ENCODE peak calls at places on chromosomes 16 and 17, in six cellular contexts. P is neuronal stem cell, Y is IMR-90, L is mesenchymal stem cell, C is H1, G is trophoblast cell. S is an unnamed sample.

GRCh38 chr16:22099256-22099975 is 7.1 kb downstream of the VWA3A start:
- DNase-seq in P (no peak), Y (no peak), L (no peak), C (no peak), G (no peak), S (peak)

GRCh38 chr17:16916557-16916920 is 55.4 kb downstream of the TNFRSF13B start:
- DNase-seq in P (no peak), Y (no peak), L (no peak), C (no peak), G (no peak), S (no peak)

GRCh38 chr17:292016-292415 is 60.6 kb downstream of the RPH3AL start:
- DNase-seq in P (no peak), Y (no peak), L (no peak), C (no peak), G (no peak), S (no peak)

GRCh38 chr16:65372171-65372570 is 250.3 kb upstream of the CDH11 start:
- DNase-seq in P (no peak), Y (no peak), L (no peak), C (no peak), G (no peak), S (no peak)

GRCh38 chr17:51820252-51820651 is 338.3 kb downstream of the CA10 start:
- DNase-seq in P (no peak), Y (no peak), L (no peak), C (no peak), G (no peak), S (no peak)

GRCh38 chr16:85759631-85760419 is 8.9 kb upstream of the C16orf74 start:
- DNase-seq in P (no peak), Y (no peak), L (no peak), C (no peak), G (peak), S (no peak)

GRCh38 chr17:6279659-6280058 is 155.3 kb downstream of the AIPL1 start:
- DNase-seq in P (no peak), Y (no peak), L (no peak), C (peak), G (peak), S (peak)

GRCh38 chr16:1784977-1785845 is 2.5 kb downstream of the NUBP2 start:
- DNase-seq in P (no peak), Y (no peak), L (no peak), C (no peak), G (no peak), S (no peak)

GRCh38 chr17:50687200-50688066 is 20.3 kb downstream of the ANKRD40 start:
- DNase-seq in P (no peak), Y (no peak), L (no peak), C (no peak), G (no peak), S (peak)

GRCh38 chr17:10067446-10068143 is 130.8 kb downstream of the GAS7 start:
- DNase-seq in P (no peak), Y (no peak), L (no peak), C (no peak), G (peak), S (peak)

GRCh38 chr17:61720016-61720795 is 129.2 kb upstream of the NACA2 start:
- DNase-seq in P (no peak), Y (peak), L (no peak), C (no peak), G (no peak), S (no peak)

GRCh38 chr16:28879261-28879840 is 1.1 kb downstream of the ATP2A1 start:
- DNase-seq in P (no peak), Y (no peak), L (no peak), C (no peak), G (no peak), S (no peak)

GRCh38 chr16:89922477-89922883 is 662 bp upstream of the TUBB3 start:
- DNase-seq in P (peak), Y (peak), L (peak), C (no peak), G (peak), S (peak)

GRCh38 chr16:4679854-4680636 is 13.3 kb upstream of the NUDT16L1 start:
- DNase-seq in P (no peak), Y (peak), L (no peak), C (no peak), G (peak), S (no peak)

GRCh38 chr17:48051278-48051677 is 3.1 kb downstream of the NFE2L1 start:
- DNase-seq in P (no peak), Y (no peak), L (no peak), C (no peak), G (no peak), S (no peak)

GRCh38 chr17:1865252-1866037 is 35.6 kb downstream of the RPA1 start:
- DNase-seq in P (no peak), Y (peak), L (peak), C (no peak), G (peak), S (peak)

GRCh38 chr17:81923302-81924260 is 4.0 kb downstream of the MAFG start:
- DNase-seq in P (no peak), Y (peak), L (peak), C (no peak), G (peak), S (peak)

GRCh38 chr16:17367034-17367433 is 103.7 kb downstream of the XYLT1 start:
- DNase-seq in P (no peak), Y (no peak), L (no peak), C (no peak), G (no peak), S (no peak)

GRCh38 chr16:65769055-65769465 is 597.4 kb upstream of the CDH5 start:
- DNase-seq in P (no peak), Y (peak), L (peak), C (no peak), G (peak), S (peak)

GRCh38 chr16:69485816-69486215 is 61.4 kb downstream of the CYB5B start:
- DNase-seq in P (no peak), Y (no peak), L (no peak), C (no peak), G (peak), S (no peak)

GRCh38 chr16:65658339-65659275 is 536.7 kb upstream of the CDH11 start:
- DNase-seq in P (no peak), Y (peak), L (peak), C (no peak), G (no peak), S (peak)

GRCh38 chr16:56262148-56262878 is 71.0 kb downstream of the GNAO1 start:
- DNase-seq in P (no peak), Y (no peak), L (no peak), C (no peak), G (peak), S (no peak)

GRCh38 chr17:36072431-36073121 is 8.5 kb downstream of the CCL18 start:
- DNase-seq in P (peak), Y (peak), L (peak), C (peak), G (peak), S (peak)

GRCh38 chr17:2926019-2926650 is 129.9 kb downstream of the RAP1GAP2 start:
- DNase-seq in P (no peak), Y (peak), L (no peak), C (no peak), G (peak), S (no peak)

GRCh38 chr17:48160177-48160967 is 52.8 kb downstream of the SNX11 start:
- DNase-seq in P (no peak), Y (no peak), L (no peak), C (peak), G (no peak), S (peak)

GRCh38 chr17:335691-336090 is 16.9 kb downstream of the RPH3AL start:
- DNase-seq in P (no peak), Y (no peak), L (no peak), C (no peak), G (no peak), S (peak)

GRCh38 chr17:64385187-64386083 is 5.2 kb downstream of the PECAM1 start:
- DNase-seq in P (no peak), Y (peak), L (peak), C (no peak), G (peak), S (peak)

GRCh38 chr16:88971371-88972097 is 5.5 kb downstream of the CBFA2T3 start:
- DNase-seq in P (no peak), Y (no peak), L (no peak), C (no peak), G (peak), S (no peak)

GRCh38 chr17:57541472-57542394 is 203.4 kb downstream of the CCDC182 start:
- DNase-seq in P (no peak), Y (peak), L (peak), C (no peak), G (peak), S (no peak)

GRCh38 chr16:76484020-76484419 is 206.8 kb downstream of the CNTNAP4 start:
- DNase-seq in P (no peak), Y (no peak), L (no peak), C (no peak), G (no peak), S (no peak)

GRCh38 chr16:24499193-24499814 is 40.1 kb upstream of the RBBP6 start:
- DNase-seq in P (peak), Y (peak), L (peak), C (peak), G (peak), S (peak)

GRCh38 chr16:70676571-70677498 is 9.0 kb downstream of the MTSS2 start:
- DNase-seq in P (no peak), Y (no peak), L (no peak), C (no peak), G (no peak), S (peak)

GRCh38 chr16:23302045-23302956 is at the start of gene SCNN1B:
- DNase-seq in P (peak), Y (no peak), L (no peak), C (no peak), G (peak), S (peak)

GRCh38 chr17:1752425-1752941 is 9.4 kb upstream of the SERPINF1 start:
- DNase-seq in P (no peak), Y (no peak), L (no peak), C (no peak), G (no peak), S (peak)

GRCh38 chr16:2008631-2009301 is 855 bp downstream of the ZNF598 start:
- DNase-seq in P (no peak), Y (peak), L (peak), C (no peak), G (peak), S (peak)

GRCh38 chr17:67137026-67137370 is 92.6 kb downstream of the CACNG1 start:
- DNase-seq in P (no peak), Y (peak), L (no peak), C (no peak), G (peak), S (no peak)

GRCh38 chr16:12341966-12342365 is 365.4 kb downstream of the SNX29 start:
- DNase-seq in P (no peak), Y (peak), L (peak), C (no peak), G (no peak), S (peak)

GRCh38 chr16:30561212-30561816 is 3.1 kb upstream of the ZNF764 start:
- DNase-seq in P (no peak), Y (no peak), L (no peak), C (no peak), G (no peak), S (no peak)

GRCh38 chr16:56953006-56953405 is 8.7 kb upstream of the CETP start:
- DNase-seq in P (no peak), Y (no peak), L (no peak), C (no peak), G (no peak), S (no peak)

GRCh38 chr17:68184141-68184571 is 63.7 kb upstream of the AMZ2 start:
- DNase-seq in P (no peak), Y (no peak), L (no peak), C (no peak), G (no peak), S (no peak)

GRCh38 chr17:75842963-75843576 is 1.1 kb downstream of the UNC13D start:
- DNase-seq in P (no peak), Y (no peak), L (no peak), C (no peak), G (no peak), S (no peak)
- H2BK120ac ChIP-seq in P (no peak), Y (no peak), L (no peak), C (no peak), G (no peak), S (no peak)

GRCh38 chr17:76384987-76385891 is 830 bp downstream of the SPHK1 start:
- DNase-seq in P (peak), Y (peak), L (peak), C (no peak), G (peak), S (peak)

GRCh38 chr17:76385892-76386786 is 1.7 kb downstream of the SPHK1 start:
- DNase-seq in P (peak), Y (peak), L (peak), C (no peak), G (peak), S (peak)

GRCh38 chr17:76388966-76389888 is 4.8 kb downstream of the SPHK1 start:
- DNase-seq in P (no peak), Y (no peak), L (no peak), C (no peak), G (peak), S (no peak)

GRCh38 chr17:76384222-76384986 is at the start of gene SPHK1:
- DNase-seq in P (peak), Y (peak), L (peak), C (no peak), G (peak), S (peak)

DNA sequence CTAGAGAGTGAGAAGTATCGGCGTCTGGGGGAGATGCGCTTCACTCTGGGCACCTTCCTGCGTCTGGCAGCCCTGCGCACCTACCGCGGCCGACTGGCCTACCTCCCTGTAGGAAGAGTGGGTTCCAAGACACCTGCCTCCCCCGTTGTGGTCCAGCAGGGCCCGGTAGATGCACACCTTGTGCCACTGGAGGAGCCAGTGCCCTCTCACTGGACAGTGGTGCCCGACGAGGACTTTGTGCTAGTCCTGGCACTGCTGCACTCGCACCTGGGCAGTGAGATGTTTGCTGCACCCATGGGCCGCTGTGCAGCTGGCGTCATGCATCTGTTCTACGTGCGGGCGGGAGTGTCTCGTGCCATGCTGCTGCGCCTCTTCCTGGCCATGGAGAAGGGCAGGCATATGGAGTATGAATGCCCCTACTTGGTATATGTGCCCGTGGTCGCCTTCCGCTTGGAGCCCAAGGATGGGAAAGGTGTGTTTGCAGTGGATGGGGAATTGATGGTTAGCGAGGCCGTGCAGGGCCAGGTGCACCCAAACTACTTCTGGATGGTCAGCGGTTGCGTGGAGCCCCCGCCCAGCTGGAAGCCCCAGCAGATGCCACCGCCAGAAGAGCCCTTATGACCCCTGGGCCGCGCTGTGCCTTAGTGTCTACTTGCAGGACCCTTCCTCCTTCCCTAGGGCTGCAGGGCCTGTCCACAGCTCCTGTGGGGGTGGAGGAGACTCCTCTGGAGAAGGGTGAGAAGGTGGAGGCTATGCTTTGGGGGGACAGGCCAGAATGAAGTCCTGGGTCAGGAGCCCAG is 2.8 kb downstream of the SPHK1 start:
- DNase-seq in P (no peak), Y (no peak), L (no peak), C (no peak), G (no peak), S (no peak)
- H3K4me3 ChIP-seq in P (no peak), Y (no peak), L (no peak), C (no peak), G (peak), S (no peak)

GRCh38 chr17:79156463-79157095 is 82.0 kb downstream of the ENGASE start:
- DNase-seq in P (no peak), Y (no peak), L (no peak), C (no peak), G (no peak), S (no peak)

GRCh38 chr17:79159926-79160325 is 85.3 kb downstream of the ENGASE start:
- DNase-seq in P (no peak), Y (no peak), L (no peak), C (no peak), G (no peak), S (peak)

GRCh38 chr17:79162012-79162577 is 87.5 kb downstream of the ENGASE start:
- DNase-seq in P (no peak), Y (no peak), L (no peak), C (no peak), G (no peak), S (no peak)

GRCh38 chr17:79160980-79161621 is 86.5 kb downstream of the ENGASE start:
- DNase-seq in P (no peak), Y (no peak), L (no peak), C (no peak), G (no peak), S (peak)

DNA sequence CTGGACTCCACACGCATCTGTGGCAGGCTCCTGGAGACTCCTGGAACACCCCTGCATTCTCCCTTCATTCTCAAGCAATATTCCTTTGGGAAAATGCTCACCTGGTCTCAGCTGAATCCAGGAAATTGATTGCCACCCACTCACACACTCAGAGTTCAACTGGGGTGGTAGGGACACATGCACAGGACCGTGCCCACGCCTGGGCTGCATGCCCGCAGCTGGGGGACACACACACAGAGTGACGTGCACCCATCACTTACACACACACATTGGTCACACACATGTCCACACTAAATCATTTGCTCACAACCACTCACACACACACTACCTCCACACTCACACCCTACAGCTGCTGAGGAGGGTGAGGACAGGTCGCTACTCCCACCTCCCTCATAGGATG is 84.8 kb downstream of the ENGASE start:
- DNase-seq in P (no peak), Y (no peak), L (no peak), C (no peak), G (no peak), S (no peak)
- H3K23ac ChIP-seq in P (peak), Y (no peak), L (no peak), C (no peak), G (no peak), S (no peak)

GRCh38 chr17:8210761-8211458 is 535 bp upstream of the AURKB start:
- DNase-seq in P (no peak), Y (no peak), L (peak), C (no peak), G (peak), S (no peak)

GRCh38 chr17:8206536-8206935 is 3.8 kb downstream of the AURKB start:
- DNase-seq in P (no peak), Y (no peak), L (no peak), C (no peak), G (no peak), S (no peak)

GRCh38 chr17:8204761-8205555 is 5.4 kb downstream of the AURKB start:
- DNase-seq in P (no peak), Y (no peak), L (no peak), C (no peak), G (no peak), S (no peak)

GRCh38 chr17:8212312-8213180 is 2.2 kb upstream of the AURKB start:
- DNase-seq in P (no peak), Y (no peak), L (peak), C (no peak), G (no peak), S (no peak)

GRCh38 chr17:8209909-8210760 is at the start of gene AURKB:
- DNase-seq in P (peak), Y (peak), L (peak), C (no peak), G (peak), S (peak)
- H2BK120ac ChIP-seq in P (no peak), Y (peak), L (peak), C (no peak), G (peak), S (no peak)

GRCh38 chr16:15967655-15968315 is 18.4 kb downstream of the ABCC1 start:
- DNase-seq in P (no peak), Y (no peak), L (no peak), C (no peak), G (no peak), S (no peak)
- H3K4me3 ChIP-seq in P (no peak), Y (no peak), L (no peak), C (no peak), G (no peak), S (no peak)

GRCh38 chr17:30831663-30832437 is at the start of gene ATAD5:
- DNase-seq in P (peak), Y (peak), L (peak), C (peak), G (peak), S (peak)
- H3K23ac ChIP-seq in P (peak), Y (peak), L (peak), C (no peak), G (no peak), S (peak)

DNA sequence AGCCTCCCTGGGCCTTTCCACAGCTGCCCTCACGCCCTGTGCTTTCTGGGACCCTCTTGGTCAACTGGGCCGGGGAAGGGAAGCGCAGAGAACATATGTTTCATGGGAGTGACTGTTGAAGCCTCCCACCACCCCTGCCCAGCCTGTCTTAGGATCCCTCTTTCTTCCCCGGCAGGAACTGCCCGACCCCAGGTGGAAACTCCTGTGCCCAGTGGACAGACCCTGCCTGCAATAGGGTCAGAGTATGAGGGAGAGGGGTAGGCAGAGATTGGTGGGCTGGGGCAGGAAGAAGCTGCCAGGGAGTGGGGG is 10.5 kb downstream of the HEXIM2 start:
- DNase-seq in P (no peak), Y (no peak), L (no peak), C (no peak), G (no peak), S (no peak)
- H2BK120ac ChIP-seq in P (peak), Y (peak), L (peak), C (peak), G (peak), S (peak)